ENCODE peak calls at places on chromosomes 5 and 9, in four cellular contexts. One of them, this sample, is unnamed.
A peak's percentile ranks its signal among the peaks of the same experiment; 100 is the strongest.

GRCh38 chr9:5263568-5264218 is 32.5 kb downstream of the INSL4 start:
- DNase-seq in cardiac muscle cell: peak; percentile 27
- DNase-seq in cardiac fibroblast: peak; percentile 32
- DNase-seq in astrocyte of the spinal cord: peak; percentile 9
- DNase-seq in this sample: no peak

GRCh38 chr5:10479226-10479721 is 37.6 kb downstream of the ROPN1L start:
- DNase-seq in cardiac muscle cell: no peak
- DNase-seq in cardiac fibroblast: peak; percentile 57
- DNase-seq in astrocyte of the spinal cord: peak; percentile 82
- DNase-seq in this sample: no peak

GRCh38 chr9:84301851-84302250 is 38.7 kb downstream of the SLC28A3 start:
- DNase-seq in astrocyte of the spinal cord: peak; percentile 48
- DNase-seq in cardiac fibroblast: peak; percentile 69
- DNase-seq in cardiac muscle cell: no peak
- DNase-seq in this sample: no peak

GRCh38 chr5:174355995-174356394 is 310.5 kb downstream of the NSG2 start:
- DNase-seq in cardiac muscle cell: no peak
- DNase-seq in cardiac fibroblast: no peak
- DNase-seq in astrocyte of the spinal cord: no peak
- DNase-seq in this sample: no peak

GRCh38 chr5:68171101-68171558 is 44.4 kb upstream of the PIK3R1 start:
- DNase-seq in cardiac fibroblast: peak; percentile 67
- DNase-seq in cardiac muscle cell: no peak
- DNase-seq in astrocyte of the spinal cord: peak; percentile 65
- DNase-seq in this sample: no peak

GRCh38 chr5:140571105-140571504 is 6.5 kb downstream of the SLC35A4 start:
- DNase-seq in astrocyte of the spinal cord: no peak
- DNase-seq in cardiac muscle cell: no peak
- DNase-seq in cardiac fibroblast: no peak
- DNase-seq in this sample: no peak

GRCh38 chr5:31427013-31427783 is 104.7 kb downstream of the DROSHA start:
- DNase-seq in cardiac fibroblast: peak; percentile 20
- DNase-seq in cardiac muscle cell: no peak
- DNase-seq in astrocyte of the spinal cord: no peak
- DNase-seq in this sample: no peak

GRCh38 chr5:150172147-150172546 is 5.6 kb downstream of the CDX1 start:
- DNase-seq in astrocyte of the spinal cord: no peak
- DNase-seq in cardiac fibroblast: peak; percentile 79
- DNase-seq in cardiac muscle cell: no peak
- DNase-seq in this sample: no peak

GRCh38 chr5:176578391-176578808 is 29.3 kb downstream of the CDHR2 start:
- DNase-seq in astrocyte of the spinal cord: peak; percentile 26
- DNase-seq in cardiac fibroblast: peak; percentile 40
- DNase-seq in cardiac muscle cell: peak; percentile 53
- DNase-seq in this sample: peak; percentile 29

GRCh38 chr9:105883847-105884246 is 189.5 kb downstream of the TMEM38B start:
- DNase-seq in cardiac fibroblast: no peak
- DNase-seq in astrocyte of the spinal cord: no peak
- DNase-seq in cardiac muscle cell: no peak
- DNase-seq in this sample: no peak

GRCh38 chr5:148384389-148384756 is 615 bp downstream of the FBXO38 start:
- DNase-seq in astrocyte of the spinal cord: no peak
- DNase-seq in cardiac muscle cell: no peak
- DNase-seq in cardiac fibroblast: peak; percentile 16
- DNase-seq in this sample: no peak

GRCh38 chr9:109705515-109705914 is 74.5 kb upstream of the PALM2AKAP2 start:
- DNase-seq in cardiac fibroblast: peak; percentile 27
- DNase-seq in astrocyte of the spinal cord: peak; percentile 23
- DNase-seq in cardiac muscle cell: peak; percentile 30
- DNase-seq in this sample: no peak

GRCh38 chr9:110364451-110364850 is 26.8 kb upstream of the TXNDC8 start:
- DNase-seq in astrocyte of the spinal cord: no peak
- DNase-seq in cardiac muscle cell: no peak
- DNase-seq in cardiac fibroblast: no peak
- DNase-seq in this sample: no peak

GRCh38 chr9:112852741-112853505 is 37.8 kb downstream of the SLC46A2 start:
- DNase-seq in cardiac muscle cell: no peak
- DNase-seq in cardiac fibroblast: no peak
- DNase-seq in astrocyte of the spinal cord: no peak
- DNase-seq in this sample: no peak

GRCh38 chr9:115106001-115106400 is 12.0 kb downstream of the TNC start:
- DNase-seq in astrocyte of the spinal cord: no peak
- DNase-seq in cardiac fibroblast: no peak
- DNase-seq in cardiac muscle cell: no peak
- DNase-seq in this sample: no peak

GRCh38 chr9:130932220-130933069 is 6.6 kb downstream of the FIBCD1 start:
- DNase-seq in cardiac muscle cell: peak; percentile 70
- DNase-seq in astrocyte of the spinal cord: no peak
- DNase-seq in cardiac fibroblast: peak; percentile 72
- DNase-seq in this sample: no peak

GRCh38 chr9:122819326-122819725 is 9.1 kb downstream of the PDCL start:
- DNase-seq in cardiac fibroblast: no peak
- DNase-seq in cardiac muscle cell: no peak
- DNase-seq in astrocyte of the spinal cord: peak; percentile 69
- DNase-seq in this sample: no peak

GRCh38 chr5:122498163-122498562 is 186.1 kb downstream of the SNCAIP start:
- DNase-seq in astrocyte of the spinal cord: no peak
- DNase-seq in cardiac fibroblast: peak; percentile 15
- DNase-seq in cardiac muscle cell: peak; percentile 52
- DNase-seq in this sample: peak; percentile 12

GRCh38 chr5:140113180-140113698 is 670 bp upstream of the PURA start:
- DNase-seq in cardiac muscle cell: no peak
- DNase-seq in astrocyte of the spinal cord: no peak
- DNase-seq in cardiac fibroblast: no peak
- DNase-seq in this sample: peak; percentile 16

GRCh38 chr5:170755679-170756456 is 27.7 kb upstream of the GABRP start:
- DNase-seq in astrocyte of the spinal cord: no peak
- DNase-seq in cardiac muscle cell: no peak
- DNase-seq in cardiac fibroblast: peak; percentile 3
- DNase-seq in this sample: no peak

GRCh38 chr5:148805323-148806290 is 20.8 kb upstream of the ADRB2 start:
- DNase-seq in cardiac fibroblast: no peak
- DNase-seq in cardiac muscle cell: peak; percentile 89
- DNase-seq in astrocyte of the spinal cord: peak; percentile 37
- DNase-seq in this sample: no peak

GRCh38 chr5:124920909-124921666 is 174.6 kb upstream of the ZNF608 start:
- DNase-seq in cardiac muscle cell: no peak
- DNase-seq in cardiac fibroblast: no peak
- DNase-seq in astrocyte of the spinal cord: no peak
- DNase-seq in this sample: no peak

GRCh38 chr5:84474126-84474525 is 89.4 kb upstream of the EDIL3 start:
- DNase-seq in astrocyte of the spinal cord: peak; percentile 11
- DNase-seq in cardiac fibroblast: no peak
- DNase-seq in cardiac muscle cell: no peak
- DNase-seq in this sample: no peak

GRCh38 chr9:2718698-2719033 is 1.4 kb downstream of the KCNV2 start:
- DNase-seq in astrocyte of the spinal cord: no peak
- DNase-seq in cardiac muscle cell: no peak
- DNase-seq in cardiac fibroblast: no peak
- DNase-seq in this sample: no peak

GRCh38 chr5:13505326-13505725 is 439.2 kb downstream of the DNAH5 start:
- DNase-seq in cardiac muscle cell: no peak
- DNase-seq in cardiac fibroblast: no peak
- DNase-seq in astrocyte of the spinal cord: no peak
- DNase-seq in this sample: no peak

GRCh38 chr5:111075520-111075919 is 4.0 kb downstream of the TSLP start:
- DNase-seq in cardiac fibroblast: peak; percentile 93
- DNase-seq in cardiac muscle cell: no peak
- DNase-seq in astrocyte of the spinal cord: peak; percentile 75
- DNase-seq in this sample: no peak

GRCh38 chr5:1765141-1765879 is 34.3 kb downstream of the MRPL36 start:
- DNase-seq in cardiac fibroblast: no peak
- DNase-seq in cardiac muscle cell: no peak
- DNase-seq in astrocyte of the spinal cord: no peak
- DNase-seq in this sample: no peak

GRCh38 chr9:90874194-90874593 is 72.6 kb downstream of the SYK start:
- DNase-seq in cardiac muscle cell: no peak
- DNase-seq in cardiac fibroblast: no peak
- DNase-seq in astrocyte of the spinal cord: no peak
- DNase-seq in this sample: no peak

GRCh38 chr5:91033370-91033769 is 349.7 kb downstream of the ARRDC3 start:
- DNase-seq in cardiac muscle cell: no peak
- DNase-seq in astrocyte of the spinal cord: no peak
- DNase-seq in cardiac fibroblast: no peak
- DNase-seq in this sample: no peak
- TF ChIP-seq CTCF in cardiac muscle cell: no peak
- TF ChIP-seq CTCF in astrocyte of the spinal cord: no peak
- TF ChIP-seq CTCF in cardiac fibroblast: no peak
- TF ChIP-seq CTCF in this sample: no peak

GRCh38 chr5:135400866-135401265 is 1.8 kb upstream of the MACROH2A1 start:
- DNase-seq in cardiac muscle cell: no peak
- DNase-seq in cardiac fibroblast: no peak
- DNase-seq in astrocyte of the spinal cord: no peak
- DNase-seq in this sample: no peak
- TF ChIP-seq CTCF in cardiac muscle cell: no peak
- TF ChIP-seq CTCF in cardiac fibroblast: no peak
- TF ChIP-seq CTCF in astrocyte of the spinal cord: no peak
- TF ChIP-seq CTCF in this sample: no peak

DNA sequence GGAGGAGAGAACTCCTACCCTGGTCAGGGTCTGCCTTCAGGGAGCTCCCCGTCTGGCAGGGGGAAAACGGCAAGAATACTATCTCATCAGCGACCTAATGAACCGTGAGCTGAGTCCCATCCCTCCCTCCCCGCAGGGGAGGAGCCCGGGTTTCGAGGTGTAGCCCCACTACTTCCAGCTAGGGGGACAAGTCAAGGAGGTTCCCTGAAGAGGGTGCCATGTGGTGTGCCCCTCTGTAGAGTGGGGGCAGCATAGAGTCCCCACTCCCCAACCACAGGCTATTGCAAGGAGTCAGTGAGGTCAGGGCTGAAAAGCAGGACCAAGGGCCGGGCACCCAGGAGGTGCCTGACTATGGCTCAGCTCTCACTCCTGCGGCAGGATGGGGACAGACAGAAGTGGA is 50.9 kb upstream of the RXRA start:
- DNase-seq in astrocyte of the spinal cord: no peak
- DNase-seq in cardiac muscle cell: no peak
- DNase-seq in cardiac fibroblast: no peak
- DNase-seq in this sample: no peak
- TF ChIP-seq CTCF in astrocyte of the spinal cord: no peak
- TF ChIP-seq CTCF in cardiac muscle cell: no peak
- TF ChIP-seq CTCF in cardiac fibroblast: no peak
- TF ChIP-seq CTCF in this sample: no peak

GRCh38 chr5:95958308-95959014 is 3.2 kb downstream of the ELL2 start:
- DNase-seq in astrocyte of the spinal cord: no peak
- DNase-seq in cardiac fibroblast: peak; percentile 33
- DNase-seq in cardiac muscle cell: no peak
- DNase-seq in this sample: no peak

GRCh38 chr5:95959964-95960801 is 1.5 kb downstream of the ELL2 start:
- DNase-seq in astrocyte of the spinal cord: peak; percentile 59
- DNase-seq in cardiac muscle cell: no peak
- DNase-seq in cardiac fibroblast: peak; percentile 58
- DNase-seq in this sample: no peak

GRCh38 chr5:95957804-95958203 is 3.8 kb downstream of the ELL2 start:
- DNase-seq in cardiac muscle cell: no peak
- DNase-seq in cardiac fibroblast: no peak
- DNase-seq in astrocyte of the spinal cord: no peak
- DNase-seq in this sample: no peak

GRCh38 chr5:95960802-95961616 is 642 bp downstream of the ELL2 start:
- DNase-seq in cardiac muscle cell: peak; percentile 88
- DNase-seq in cardiac fibroblast: peak; percentile 90
- DNase-seq in astrocyte of the spinal cord: peak; percentile 78
- DNase-seq in this sample: peak; percentile 64

DNA sequence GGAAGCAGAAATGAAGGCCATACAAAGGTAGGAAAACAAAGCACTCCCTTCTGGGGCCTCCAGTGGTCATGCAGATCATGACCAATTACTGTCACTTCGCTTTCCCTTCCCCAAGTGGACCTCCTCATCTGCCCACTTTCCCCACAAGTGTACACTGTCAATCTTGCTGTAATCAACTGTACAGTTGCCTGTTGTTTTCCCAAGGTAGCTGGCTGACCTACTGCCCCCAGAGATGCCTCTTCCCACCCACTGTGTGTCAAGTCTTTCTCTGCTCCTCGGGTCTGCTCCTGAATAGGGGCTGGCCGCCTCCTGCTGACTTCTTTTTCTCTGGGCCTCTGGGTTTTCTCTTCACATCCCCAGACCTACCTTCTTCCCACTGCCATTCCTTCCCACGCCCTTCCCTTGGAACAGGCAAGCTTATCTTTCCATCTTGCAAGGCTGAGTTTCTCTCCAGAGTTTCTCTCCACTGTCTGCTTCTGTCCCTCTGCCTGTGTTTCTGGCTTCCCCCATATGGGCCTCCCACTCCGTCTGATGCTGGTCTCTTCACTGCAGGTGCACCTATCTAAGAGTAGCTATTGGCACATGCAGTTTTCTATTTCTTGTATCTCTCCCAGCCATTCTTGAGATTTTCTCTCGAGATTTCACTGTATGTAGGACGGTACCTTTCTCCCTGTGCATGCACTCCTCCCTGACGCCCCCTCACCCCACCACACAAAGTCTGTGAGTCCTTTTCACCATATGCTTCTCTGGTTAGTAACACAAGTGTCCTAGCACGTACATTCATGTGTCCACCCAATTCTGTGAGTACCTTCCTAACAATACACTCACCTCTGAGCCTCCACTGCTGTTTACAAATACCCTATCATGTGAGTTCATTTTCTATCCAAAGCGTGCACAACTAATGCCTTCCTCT is 2.3 kb downstream of the ELL2 start:
- DNase-seq in astrocyte of the spinal cord: no peak
- DNase-seq in cardiac fibroblast: peak; percentile 39
- DNase-seq in cardiac muscle cell: peak; percentile 27
- DNase-seq in this sample: no peak
- TF ChIP-seq CTCF in astrocyte of the spinal cord: no peak
- TF ChIP-seq CTCF in cardiac fibroblast: no peak
- TF ChIP-seq CTCF in cardiac muscle cell: no peak
- TF ChIP-seq CTCF in this sample: no peak

GRCh38 chr9:133404440-133405002 is 13.3 kb downstream of the REXO4 start:
- DNase-seq in cardiac fibroblast: no peak
- DNase-seq in cardiac muscle cell: no peak
- DNase-seq in astrocyte of the spinal cord: no peak
- DNase-seq in this sample: no peak
- TF ChIP-seq CTCF in cardiac fibroblast: no peak
- TF ChIP-seq CTCF in cardiac muscle cell: no peak
- TF ChIP-seq CTCF in astrocyte of the spinal cord: no peak
- TF ChIP-seq CTCF in this sample: no peak

GRCh38 chr9:107637421-107638420 is 148.2 kb upstream of the KLF4 start:
- DNase-seq in cardiac muscle cell: peak; percentile 72
- DNase-seq in cardiac fibroblast: peak; percentile 100
- DNase-seq in astrocyte of the spinal cord: peak; percentile 97
- DNase-seq in this sample: peak; percentile 51
- TF ChIP-seq CTCF in cardiac muscle cell: peak; percentile 37
- TF ChIP-seq CTCF in cardiac fibroblast: no peak
- TF ChIP-seq CTCF in astrocyte of the spinal cord: no peak
- TF ChIP-seq CTCF in this sample: no peak

GRCh38 chr5:32942225-32942989 is 231.3 kb downstream of the NPR3 start:
- DNase-seq in cardiac muscle cell: peak; percentile 57
- DNase-seq in cardiac fibroblast: peak; percentile 15
- DNase-seq in astrocyte of the spinal cord: peak; percentile 5
- DNase-seq in this sample: no peak
- TF ChIP-seq CTCF in cardiac muscle cell: peak; percentile 31
- TF ChIP-seq CTCF in cardiac fibroblast: peak; percentile 55
- TF ChIP-seq CTCF in astrocyte of the spinal cord: peak; percentile 38
- TF ChIP-seq CTCF in this sample: peak; percentile 62